ENCODE peak calls at places on chromosomes 11 and 22, in nine cellular contexts. One of them, this sample, is unnamed.
A peak's percentile ranks its signal among the peaks of the same experiment; 100 is the strongest.

GRCh38 chr11:115678942-115679341 is 174.7 kb upstream of the CADM1 start:
- DNase-seq in lung: no peak
- DNase-seq in BE2C: peak; percentile 77
- DNase-seq in neural progenitor cell: peak; percentile 67
- DNase-seq in OCI-LY7: no peak
- DNase-seq in HCT116: no peak
- DNase-seq in mammary epithelial cell: no peak
- DNase-seq in heart left ventricle: no peak
- DNase-seq in fibroblast of lung: peak; percentile 9
- DNase-seq in this sample: no peak

GRCh38 chr11:93849751-93850584 is 450 bp downstream of the VSTM5 start:
- DNase-seq in fibroblast of lung: peak; percentile 28
- DNase-seq in OCI-LY7: no peak
- DNase-seq in HCT116: no peak
- DNase-seq in lung: no peak
- DNase-seq in neural progenitor cell: peak; percentile 38
- DNase-seq in BE2C: peak; percentile 64
- DNase-seq in heart left ventricle: peak; percentile 15
- DNase-seq in mammary epithelial cell: peak; percentile 1
- DNase-seq in this sample: no peak

GRCh38 chr11:57251491-57252104 is 14.5 kb upstream of the APLNR start:
- DNase-seq in OCI-LY7: no peak
- DNase-seq in heart left ventricle: peak; percentile 44
- DNase-seq in lung: no peak
- DNase-seq in BE2C: no peak
- DNase-seq in fibroblast of lung: peak; percentile 39
- DNase-seq in mammary epithelial cell: no peak
- DNase-seq in neural progenitor cell: no peak
- DNase-seq in HCT116: no peak
- DNase-seq in this sample: no peak

GRCh38 chr11:25615841-25616240 is 716.1 kb upstream of the ANO3 start:
- DNase-seq in heart left ventricle: no peak
- DNase-seq in mammary epithelial cell: no peak
- DNase-seq in OCI-LY7: no peak
- DNase-seq in fibroblast of lung: no peak
- DNase-seq in lung: no peak
- DNase-seq in BE2C: no peak
- DNase-seq in HCT116: no peak
- DNase-seq in neural progenitor cell: no peak
- DNase-seq in this sample: no peak

GRCh38 chr11:108748971-108749370 is 84.1 kb downstream of the DDX10 start:
- DNase-seq in lung: no peak
- DNase-seq in fibroblast of lung: no peak
- DNase-seq in BE2C: no peak
- DNase-seq in heart left ventricle: no peak
- DNase-seq in neural progenitor cell: no peak
- DNase-seq in OCI-LY7: no peak
- DNase-seq in mammary epithelial cell: no peak
- DNase-seq in HCT116: no peak
- DNase-seq in this sample: no peak

GRCh38 chr22:37732699-37733607 is 36.1 kb downstream of the TRIOBP start:
- DNase-seq in heart left ventricle: no peak
- DNase-seq in OCI-LY7: no peak
- DNase-seq in BE2C: no peak
- DNase-seq in mammary epithelial cell: no peak
- DNase-seq in fibroblast of lung: no peak
- DNase-seq in lung: no peak
- DNase-seq in HCT116: no peak
- DNase-seq in neural progenitor cell: no peak
- DNase-seq in this sample: no peak

GRCh38 chr11:85809881-85810280 is 1.1 kb downstream of the SYTL2 start:
- DNase-seq in HCT116: no peak
- DNase-seq in lung: no peak
- DNase-seq in neural progenitor cell: peak; percentile 52
- DNase-seq in fibroblast of lung: no peak
- DNase-seq in heart left ventricle: no peak
- DNase-seq in mammary epithelial cell: no peak
- DNase-seq in BE2C: peak; percentile 47
- DNase-seq in OCI-LY7: peak; percentile 18
- DNase-seq in this sample: no peak

GRCh38 chr22:30422481-30423295 is 2.9 kb upstream of the MTFP1 start:
- DNase-seq in HCT116: peak; percentile 89
- DNase-seq in fibroblast of lung: peak; percentile 92
- DNase-seq in mammary epithelial cell: peak; percentile 97
- DNase-seq in lung: peak; percentile 73
- DNase-seq in BE2C: peak; percentile 27
- DNase-seq in neural progenitor cell: peak; percentile 76
- DNase-seq in heart left ventricle: peak; percentile 29
- DNase-seq in OCI-LY7: no peak
- DNase-seq in this sample: peak; percentile 86

GRCh38 chr11:130915556-130916237 is 582 bp downstream of the SNX19 start:
- DNase-seq in OCI-LY7: peak; percentile 30
- DNase-seq in HCT116: no peak
- DNase-seq in heart left ventricle: no peak
- DNase-seq in lung: no peak
- DNase-seq in neural progenitor cell: no peak
- DNase-seq in fibroblast of lung: no peak
- DNase-seq in BE2C: peak; percentile 12
- DNase-seq in mammary epithelial cell: no peak
- DNase-seq in this sample: no peak

GRCh38 chr11:130916238-130916855 is at the start of gene SNX19:
- DNase-seq in mammary epithelial cell: peak; percentile 87
- DNase-seq in fibroblast of lung: peak; percentile 90
- DNase-seq in HCT116: peak; percentile 69
- DNase-seq in BE2C: peak; percentile 91
- DNase-seq in OCI-LY7: peak; percentile 89
- DNase-seq in neural progenitor cell: peak; percentile 95
- DNase-seq in heart left ventricle: peak; percentile 93
- DNase-seq in lung: peak; percentile 91
- DNase-seq in this sample: no peak

GRCh38 chr11:130911306-130911705 is 5.0 kb downstream of the SNX19 start:
- DNase-seq in mammary epithelial cell: no peak
- DNase-seq in BE2C: no peak
- DNase-seq in HCT116: no peak
- DNase-seq in neural progenitor cell: no peak
- DNase-seq in fibroblast of lung: no peak
- DNase-seq in OCI-LY7: no peak
- DNase-seq in lung: no peak
- DNase-seq in heart left ventricle: no peak
- DNase-seq in this sample: no peak

GRCh38 chr11:130912552-130912951 is 3.7 kb downstream of the SNX19 start:
- DNase-seq in OCI-LY7: no peak
- DNase-seq in HCT116: no peak
- DNase-seq in lung: no peak
- DNase-seq in neural progenitor cell: no peak
- DNase-seq in fibroblast of lung: no peak
- DNase-seq in heart left ventricle: no peak
- DNase-seq in BE2C: no peak
- DNase-seq in mammary epithelial cell: no peak
- DNase-seq in this sample: no peak

GRCh38 chr11:130913268-130913667 is 3.0 kb downstream of the SNX19 start:
- DNase-seq in BE2C: no peak
- DNase-seq in fibroblast of lung: no peak
- DNase-seq in lung: no peak
- DNase-seq in heart left ventricle: no peak
- DNase-seq in OCI-LY7: no peak
- DNase-seq in mammary epithelial cell: no peak
- DNase-seq in HCT116: no peak
- DNase-seq in neural progenitor cell: no peak
- DNase-seq in this sample: no peak
- H3K4me3 ChIP-seq in BE2C: no peak overlapping the region
- H3K4me3 ChIP-seq in fibroblast of lung: no peak overlapping the region
- H3K4me3 ChIP-seq in lung: no peak overlapping the region
- H3K4me3 ChIP-seq in heart left ventricle: no peak overlapping the region
- H3K4me3 ChIP-seq in OCI-LY7: no peak overlapping the region
- H3K4me3 ChIP-seq in mammary epithelial cell: no peak overlapping the region
- H3K4me3 ChIP-seq in HCT116: no peak overlapping the region
- H3K4me3 ChIP-seq in neural progenitor cell: no peak overlapping the region
- H3K4me3 ChIP-seq in this sample: no peak overlapping the region

GRCh38 chr11:113951487-113951886 is 23.4 kb upstream of the HTR3A start:
- DNase-seq in HCT116: no peak
- DNase-seq in fibroblast of lung: no peak
- DNase-seq in neural progenitor cell: peak; percentile 11
- DNase-seq in mammary epithelial cell: no peak
- DNase-seq in lung: no peak
- DNase-seq in BE2C: no peak
- DNase-seq in heart left ventricle: no peak
- DNase-seq in OCI-LY7: no peak
- DNase-seq in this sample: no peak

GRCh38 chr11:113954235-113954634 is 20.7 kb upstream of the HTR3A start:
- DNase-seq in OCI-LY7: no peak
- DNase-seq in lung: no peak
- DNase-seq in BE2C: no peak
- DNase-seq in neural progenitor cell: no peak
- DNase-seq in fibroblast of lung: no peak
- DNase-seq in HCT116: no peak
- DNase-seq in heart left ventricle: no peak
- DNase-seq in mammary epithelial cell: no peak
- DNase-seq in this sample: no peak

GRCh38 chr11:113949891-113950290 is 25.0 kb upstream of the HTR3A start:
- DNase-seq in lung: no peak
- DNase-seq in mammary epithelial cell: no peak
- DNase-seq in OCI-LY7: no peak
- DNase-seq in HCT116: no peak
- DNase-seq in fibroblast of lung: no peak
- DNase-seq in neural progenitor cell: no peak
- DNase-seq in heart left ventricle: no peak
- DNase-seq in BE2C: no peak
- DNase-seq in this sample: no peak

GRCh38 chr11:113952070-113952469 is 22.8 kb upstream of the HTR3A start:
- DNase-seq in OCI-LY7: no peak
- DNase-seq in BE2C: peak; percentile 15
- DNase-seq in mammary epithelial cell: no peak
- DNase-seq in fibroblast of lung: no peak
- DNase-seq in lung: no peak
- DNase-seq in HCT116: no peak
- DNase-seq in neural progenitor cell: no peak
- DNase-seq in heart left ventricle: no peak
- DNase-seq in this sample: no peak

GRCh38 chr11:113952588-113952987 is 22.3 kb upstream of the HTR3A start:
- DNase-seq in HCT116: no peak
- DNase-seq in neural progenitor cell: no peak
- DNase-seq in lung: no peak
- DNase-seq in mammary epithelial cell: no peak
- DNase-seq in fibroblast of lung: no peak
- DNase-seq in OCI-LY7: no peak
- DNase-seq in BE2C: no peak
- DNase-seq in heart left ventricle: no peak
- DNase-seq in this sample: no peak
- TF ChIP-seq CTCF in HCT116: no peak
- TF ChIP-seq CTCF in neural progenitor cell: no peak
- TF ChIP-seq CTCF in lung: no peak
- TF ChIP-seq CTCF in mammary epithelial cell: no peak
- TF ChIP-seq CTCF in fibroblast of lung: no peak
- TF ChIP-seq CTCF in OCI-LY7: no peak
- TF ChIP-seq CTCF in BE2C: no peak
- TF ChIP-seq CTCF in heart left ventricle: no peak
- TF ChIP-seq CTCF in this sample: no peak

GRCh38 chr11:65430406-65431217 is 8.0 kb downstream of the NEAT1 start:
- DNase-seq in BE2C: no peak
- DNase-seq in fibroblast of lung: peak; percentile 79
- DNase-seq in HCT116: no peak
- DNase-seq in lung: no peak
- DNase-seq in heart left ventricle: no peak
- DNase-seq in mammary epithelial cell: peak; percentile 57
- DNase-seq in OCI-LY7: peak; percentile 66
- DNase-seq in neural progenitor cell: no peak
- DNase-seq in this sample: no peak

GRCh38 chr11:65429724-65430405 is 7.3 kb downstream of the NEAT1 start:
- DNase-seq in OCI-LY7: peak; percentile 70
- DNase-seq in BE2C: peak; percentile 63
- DNase-seq in mammary epithelial cell: peak; percentile 77
- DNase-seq in heart left ventricle: no peak
- DNase-seq in lung: peak; percentile 80
- DNase-seq in fibroblast of lung: peak; percentile 90
- DNase-seq in HCT116: no peak
- DNase-seq in neural progenitor cell: no peak
- DNase-seq in this sample: no peak

GRCh38 chr11:65432686-65433582 is 10.3 kb downstream of the NEAT1 start:
- DNase-seq in lung: no peak
- DNase-seq in HCT116: no peak
- DNase-seq in fibroblast of lung: peak; percentile 68
- DNase-seq in OCI-LY7: peak; percentile 72
- DNase-seq in mammary epithelial cell: peak; percentile 27
- DNase-seq in heart left ventricle: no peak
- DNase-seq in BE2C: no peak
- DNase-seq in neural progenitor cell: no peak
- DNase-seq in this sample: no peak

GRCh38 chr11:65432133-65432650 is 9.6 kb downstream of the NEAT1 start:
- DNase-seq in fibroblast of lung: peak; percentile 44
- DNase-seq in neural progenitor cell: no peak
- DNase-seq in lung: no peak
- DNase-seq in HCT116: no peak
- DNase-seq in BE2C: no peak
- DNase-seq in heart left ventricle: no peak
- DNase-seq in mammary epithelial cell: no peak
- DNase-seq in OCI-LY7: no peak
- DNase-seq in this sample: no peak

DNA sequence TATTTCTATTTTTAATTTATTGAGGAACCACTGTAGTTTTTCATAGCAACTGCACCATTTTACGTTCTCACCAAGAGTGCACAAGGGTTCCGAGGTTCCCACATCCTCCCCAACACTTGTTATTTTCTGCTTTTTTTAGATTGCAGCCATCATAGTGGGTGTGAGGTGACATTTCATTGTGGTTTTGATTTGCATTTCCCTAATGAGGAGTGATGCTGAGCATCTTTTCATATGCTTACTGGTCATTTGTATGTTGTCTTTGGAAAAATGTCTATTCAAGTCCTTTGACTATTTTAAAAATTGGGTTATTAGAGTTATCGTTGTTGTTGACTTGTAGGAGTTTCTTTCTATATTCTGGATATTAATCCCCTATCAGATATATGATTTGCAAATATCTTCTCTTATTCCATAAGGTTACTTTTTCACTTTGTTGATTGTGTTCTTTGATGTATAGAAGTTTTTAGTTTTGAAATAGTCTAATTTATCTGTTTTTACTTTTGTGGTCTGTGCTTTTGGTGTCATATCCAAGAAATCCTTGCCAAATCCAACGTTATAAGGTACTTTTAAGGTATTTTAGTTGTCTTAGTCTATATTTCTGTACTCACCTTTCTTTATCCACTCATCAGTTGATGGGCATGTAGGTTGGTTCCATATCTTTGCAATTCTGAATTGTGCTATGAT is 9.0 kb downstream of the NEAT1 start:
- DNase-seq in OCI-LY7: peak; percentile 77
- DNase-seq in mammary epithelial cell: peak; percentile 29
- DNase-seq in fibroblast of lung: peak; percentile 66
- DNase-seq in heart left ventricle: no peak
- DNase-seq in HCT116: no peak
- DNase-seq in BE2C: no peak
- DNase-seq in lung: no peak
- DNase-seq in neural progenitor cell: no peak
- DNase-seq in this sample: no peak
- H3K36me3 ChIP-seq in OCI-LY7: peaks cover 17% of the 10 kb centered on the region
- H3K36me3 ChIP-seq in mammary epithelial cell: peaks cover 21% of the 10 kb centered on the region
- H3K36me3 ChIP-seq in fibroblast of lung: peaks cover 25% of the 10 kb centered on the region
- H3K36me3 ChIP-seq in heart left ventricle: peaks cover 2% of the 10 kb centered on the region
- H3K36me3 ChIP-seq in HCT116: peaks cover 18% of the 10 kb centered on the region
- H3K36me3 ChIP-seq in BE2C: peaks cover 29% of the 10 kb centered on the region
- H3K36me3 ChIP-seq in lung: peaks cover 9% of the 10 kb centered on the region
- H3K36me3 ChIP-seq in neural progenitor cell: no peaks in the 10 kb centered on the region
- H3K36me3 ChIP-seq in this sample: peaks cover 7% of the 10 kb centered on the region

DNA sequence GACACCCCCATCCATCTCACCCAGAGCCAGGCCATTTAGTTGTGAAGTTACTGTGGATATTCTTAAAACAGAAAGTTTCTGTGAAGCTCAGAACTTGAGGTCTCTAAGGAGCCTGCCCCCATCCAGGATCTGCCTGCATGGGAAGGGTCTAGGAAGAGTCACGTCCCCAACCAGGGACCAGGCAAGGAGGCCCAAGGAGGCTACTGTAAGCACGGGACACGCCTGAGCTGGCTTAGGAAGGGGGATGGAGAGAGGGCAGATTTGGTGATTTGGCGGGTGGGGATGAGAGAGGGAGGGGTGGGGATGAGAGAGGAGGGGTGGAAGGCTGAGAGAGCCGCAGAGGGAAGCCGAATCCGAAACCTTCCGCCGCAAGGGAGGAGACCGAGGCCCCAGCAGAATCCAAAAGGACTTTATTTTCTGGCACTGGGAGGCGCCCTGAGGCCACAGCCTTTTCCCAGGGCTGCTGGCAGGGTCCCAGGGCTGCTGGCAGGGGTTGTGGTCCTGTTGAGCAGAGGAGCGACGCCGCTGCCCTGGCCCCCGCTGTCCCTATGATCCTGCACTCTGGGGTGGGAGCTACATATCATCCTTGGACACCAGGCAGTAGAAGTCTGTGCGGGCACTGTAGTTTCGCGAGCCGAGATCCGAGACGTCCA is 9.3 kb downstream of the SIGIRR start:
- DNase-seq in mammary epithelial cell: no peak
- DNase-seq in neural progenitor cell: no peak
- DNase-seq in lung: no peak
- DNase-seq in heart left ventricle: no peak
- DNase-seq in BE2C: no peak
- DNase-seq in HCT116: no peak
- DNase-seq in fibroblast of lung: peak; percentile 29
- DNase-seq in OCI-LY7: no peak
- DNase-seq in this sample: no peak
- H3K4me3 ChIP-seq in mammary epithelial cell: no peak overlapping the region
- H3K4me3 ChIP-seq in neural progenitor cell: no peak overlapping the region
- H3K4me3 ChIP-seq in lung: no peak overlapping the region
- H3K4me3 ChIP-seq in heart left ventricle: peak overlapping the region; percentile 72
- H3K4me3 ChIP-seq in BE2C: no peak overlapping the region
- H3K4me3 ChIP-seq in HCT116: no peak overlapping the region
- H3K4me3 ChIP-seq in fibroblast of lung: no peak overlapping the region
- H3K4me3 ChIP-seq in OCI-LY7: no peak overlapping the region
- H3K4me3 ChIP-seq in this sample: no peak overlapping the region